ENCODE peak calls at places on chromosomes 1 and 21, in five cellular contexts. I is esophagus squamous epithelium, U is suprapubic skin, X is brain microvascular endothelial cell, N is tibial nerve. Z is an unnamed sample.

GRCh38 chr1:160375788-160376524 is 9.1 kb downstream of the NHLH1 start:
- DNase-seq in I (no peak), U (no peak), X (peak), N (no peak), Z (no peak)

GRCh38 chr1:229556551-229556950 is 2.0 kb downstream of the ABCB10 start:
- DNase-seq in I (no peak), U (no peak), X (no peak), N (no peak), Z (no peak)

GRCh38 chr1:210233216-210233494 is 559 bp downstream of the SERTAD4 start:
- DNase-seq in N (no peak), U (peak), I (no peak), X (no peak), Z (no peak)

GRCh38 chr1:89605692-89606091 is 27.2 kb upstream of the LRRC8C start:
- DNase-seq in X (peak), U (no peak), I (no peak), N (no peak), Z (no peak)

GRCh38 chr1:43704838-43705237 is 2.5 kb upstream of the ST3GAL3 start:
- DNase-seq in I (no peak), U (no peak), N (no peak), X (no peak), Z (peak)

GRCh38 chr1:93317207-93317606 is 28.5 kb upstream of the DR1 start:
- DNase-seq in U (no peak), I (no peak), X (no peak), N (no peak), Z (no peak)

GRCh38 chr1:170659404-170660035 is 4.4 kb upstream of the PRRX1 start:
- DNase-seq in U (no peak), I (no peak), X (no peak), N (no peak), Z (no peak)

GRCh38 chr1:206814716-206815341 is 42.5 kb upstream of the IL10 start:
- DNase-seq in I (no peak), U (no peak), X (peak), N (no peak), Z (no peak)

GRCh38 chr1:66095190-66095589 is 302.5 kb downstream of the PDE4B start:
- DNase-seq in U (no peak), N (no peak), X (no peak), I (no peak), Z (no peak)

GRCh38 chr1:2168535-2168934 is 26.0 kb downstream of the FAAP20 start:
- DNase-seq in U (no peak), X (no peak), I (no peak), N (no peak), Z (no peak)

GRCh38 chr1:236239186-236239585 is 42.6 kb downstream of the ERO1B start:
- DNase-seq in U (no peak), I (no peak), N (no peak), X (no peak), Z (no peak)

GRCh38 chr1:224213438-224214119 is 30.5 kb downstream of the DEGS1 start:
- DNase-seq in U (no peak), X (no peak), N (no peak), I (no peak), Z (no peak)

GRCh38 chr1:11245248-11245647 is 17.1 kb downstream of the MTOR start:
- DNase-seq in I (no peak), X (no peak), U (no peak), N (no peak), Z (no peak)
- H3K27ac ChIP-seq in I (no peak), X (no peak), U (no peak), N (no peak), Z (no peak)

GRCh38 chr1:164625004-164625617 is 66.1 kb downstream of the PBX1 start:
- DNase-seq in I (no peak), U (no peak), X (no peak), N (no peak), Z (no peak)
- H3K27ac ChIP-seq in I (peak), U (no peak), X (no peak), N (no peak), Z (no peak)

GRCh38 chr1:154503898-154504297 is 1.7 kb upstream of the SHE start:
- DNase-seq in N (no peak), X (no peak), U (no peak), I (no peak), Z (no peak)

GRCh38 chr1:154500533-154500932 is 1.5 kb upstream of the TDRD10 start:
- DNase-seq in X (no peak), U (no peak), N (no peak), I (no peak), Z (no peak)

GRCh38 chr1:154501423-154502065 is 475 bp upstream of the TDRD10 start:
- DNase-seq in N (peak), I (no peak), X (no peak), U (peak), Z (no peak)

GRCh38 chr1:154502742-154503111 is 515 bp upstream of the SHE start:
- DNase-seq in X (no peak), I (no peak), N (no peak), U (peak), Z (no peak)

GRCh38 chr1:154502066-154502741 is at the start of the genes SHE and TDRD10:
- DNase-seq in X (no peak), N (no peak), U (peak), I (no peak), Z (no peak)
- H3K27ac ChIP-seq in X (no peak), N (peak), U (peak), I (peak), Z (no peak)

GRCh38 chr1:73105755-73106154 is 823.4 kb upstream of the NEGR1 start:
- DNase-seq in X (no peak), N (no peak), I (no peak), U (no peak), Z (no peak)
- H3K27ac ChIP-seq in X (no peak), N (no peak), I (no peak), U (no peak), Z (no peak)

GRCh38 chr1:182332256-182332655 is 59.3 kb downstream of the GLUL start:
- DNase-seq in U (no peak), N (no peak), X (no peak), I (no peak), Z (no peak)
- H3K27ac ChIP-seq in U (no peak), N (no peak), X (no peak), I (no peak), Z (no peak)

GRCh38 chr21:27244796-27245195 is 277.9 kb upstream of the ADAMTS5 start:
- DNase-seq in X (no peak), U (no peak), I (no peak), N (no peak), Z (no peak)
- H3K27ac ChIP-seq in X (no peak), U (peak), I (peak), N (no peak), Z (no peak)

DNA sequence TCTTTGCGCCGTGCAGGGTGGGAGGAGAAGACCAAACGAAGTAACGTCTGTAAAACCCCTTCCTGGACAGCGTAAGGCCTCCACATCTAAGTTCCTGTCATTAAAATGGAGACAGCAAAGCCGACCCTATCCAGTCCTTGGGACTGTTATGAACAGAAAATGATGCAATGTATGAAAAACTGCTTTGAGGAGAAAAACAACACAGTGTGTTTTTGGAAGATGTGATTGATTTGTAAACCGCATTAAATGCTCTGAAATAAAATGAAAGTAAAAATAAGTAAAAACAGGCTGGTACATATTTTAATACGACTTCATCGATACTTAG is 827 bp upstream of the URB1 start:
- DNase-seq in I (no peak), U (no peak), X (no peak), N (no peak), Z (no peak)
- H3K27ac ChIP-seq in I (peak), U (peak), X (no peak), N (peak), Z (peak)

Z was measured in substantia nigra.